ENCODE peak calls at places on chromosomes 2 and 18, in six cellular contexts. One of them, this sample, is unnamed.

GRCh38 chr2:224796695-224797305 is 80.6 kb upstream of the CCDC195 start:
- DNase-seq in HL-60: no peak
- DNase-seq in cardiac fibroblast: no peak
- DNase-seq in WERI-Rb-1: no peak
- DNase-seq in prostate gland: no peak
- DNase-seq in IMR-90: no peak
- DNase-seq in this sample: no peak

GRCh38 chr2:23697676-23698075 is 229.2 kb downstream of the ATAD2B start:
- DNase-seq in cardiac fibroblast: peak
- DNase-seq in prostate gland: no peak
- DNase-seq in WERI-Rb-1: no peak
- DNase-seq in IMR-90: peak
- DNase-seq in HL-60: no peak
- DNase-seq in this sample: peak

GRCh38 chr2:60550151-60550983 is 3.1 kb downstream of the BCL11A start:
- DNase-seq in IMR-90: peak
- DNase-seq in cardiac fibroblast: peak
- DNase-seq in prostate gland: peak
- DNase-seq in WERI-Rb-1: peak
- DNase-seq in HL-60: peak
- DNase-seq in this sample: peak

GRCh38 chr2:70957838-70958237 is 20.6 kb upstream of the ANKRD53 start:
- DNase-seq in WERI-Rb-1: no peak
- DNase-seq in cardiac fibroblast: no peak
- DNase-seq in HL-60: no peak
- DNase-seq in prostate gland: no peak
- DNase-seq in IMR-90: no peak
- DNase-seq in this sample: no peak

GRCh38 chr2:240567137-240567871 is 980 bp upstream of the RNPEPL1 start:
- DNase-seq in WERI-Rb-1: peak
- DNase-seq in prostate gland: no peak
- DNase-seq in HL-60: no peak
- DNase-seq in cardiac fibroblast: no peak
- DNase-seq in IMR-90: no peak
- DNase-seq in this sample: no peak

GRCh38 chr2:6780765-6781274 is 84.9 kb downstream of the CMPK2 start:
- DNase-seq in HL-60: peak
- DNase-seq in WERI-Rb-1: no peak
- DNase-seq in IMR-90: peak
- DNase-seq in cardiac fibroblast: peak
- DNase-seq in prostate gland: no peak
- DNase-seq in this sample: no peak

GRCh38 chr2:221097568-221097915 is 474.6 kb downstream of the EPHA4 start:
- DNase-seq in WERI-Rb-1: peak
- DNase-seq in cardiac fibroblast: no peak
- DNase-seq in IMR-90: peak
- DNase-seq in prostate gland: no peak
- DNase-seq in HL-60: no peak
- DNase-seq in this sample: peak

GRCh38 chr2:197909377-197909776 is 105.0 kb downstream of the PLCL1 start:
- DNase-seq in prostate gland: no peak
- DNase-seq in cardiac fibroblast: peak
- DNase-seq in IMR-90: peak
- DNase-seq in WERI-Rb-1: peak
- DNase-seq in HL-60: no peak
- DNase-seq in this sample: peak

GRCh38 chr2:75431757-75432156 is 129.0 kb downstream of the EVA1A start:
- DNase-seq in WERI-Rb-1: no peak
- DNase-seq in prostate gland: no peak
- DNase-seq in HL-60: no peak
- DNase-seq in cardiac fibroblast: no peak
- DNase-seq in IMR-90: no peak
- DNase-seq in this sample: no peak

GRCh38 chr2:52510432-52510831 is 1257.2 kb upstream of the CHAC2 start:
- DNase-seq in WERI-Rb-1: no peak
- DNase-seq in HL-60: no peak
- DNase-seq in cardiac fibroblast: no peak
- DNase-seq in IMR-90: peak
- DNase-seq in prostate gland: no peak
- DNase-seq in this sample: no peak

GRCh38 chr2:129010262-129010661 is 691.6 kb upstream of the HS6ST1 start:
- DNase-seq in prostate gland: no peak
- DNase-seq in WERI-Rb-1: no peak
- DNase-seq in cardiac fibroblast: no peak
- DNase-seq in HL-60: no peak
- DNase-seq in IMR-90: no peak
- DNase-seq in this sample: no peak

GRCh38 chr2:66584011-66584410 is 149.1 kb downstream of the MEIS1 start:
- DNase-seq in IMR-90: no peak
- DNase-seq in cardiac fibroblast: no peak
- DNase-seq in HL-60: no peak
- DNase-seq in prostate gland: no peak
- DNase-seq in WERI-Rb-1: no peak
- DNase-seq in this sample: no peak

GRCh38 chr2:32627441-32627900 is 379 bp upstream of the TTC27 start:
- DNase-seq in prostate gland: peak
- DNase-seq in cardiac fibroblast: peak
- DNase-seq in WERI-Rb-1: peak
- DNase-seq in HL-60: no peak
- DNase-seq in IMR-90: peak
- DNase-seq in this sample: peak

GRCh38 chr2:62968668-62969067 is 82.0 kb upstream of the OTX1 start:
- DNase-seq in cardiac fibroblast: no peak
- DNase-seq in HL-60: no peak
- DNase-seq in IMR-90: no peak
- DNase-seq in WERI-Rb-1: no peak
- DNase-seq in prostate gland: no peak
- DNase-seq in this sample: no peak

GRCh38 chr2:7819316-7819715 is 862.5 kb upstream of the ID2 start:
- DNase-seq in IMR-90: no peak
- DNase-seq in cardiac fibroblast: no peak
- DNase-seq in prostate gland: no peak
- DNase-seq in HL-60: no peak
- DNase-seq in WERI-Rb-1: no peak
- DNase-seq in this sample: no peak

GRCh38 chr18:45738660-45739059 is 14.7 kb downstream of the SLC14A1 start:
- DNase-seq in prostate gland: no peak
- DNase-seq in IMR-90: no peak
- DNase-seq in cardiac fibroblast: no peak
- DNase-seq in HL-60: no peak
- DNase-seq in WERI-Rb-1: peak
- DNase-seq in this sample: no peak

GRCh38 chr2:110657721-110658305 is 20.1 kb downstream of the BUB1 start:
- DNase-seq in WERI-Rb-1: no peak
- DNase-seq in cardiac fibroblast: no peak
- DNase-seq in IMR-90: no peak
- DNase-seq in prostate gland: no peak
- DNase-seq in HL-60: no peak
- DNase-seq in this sample: no peak

DNA sequence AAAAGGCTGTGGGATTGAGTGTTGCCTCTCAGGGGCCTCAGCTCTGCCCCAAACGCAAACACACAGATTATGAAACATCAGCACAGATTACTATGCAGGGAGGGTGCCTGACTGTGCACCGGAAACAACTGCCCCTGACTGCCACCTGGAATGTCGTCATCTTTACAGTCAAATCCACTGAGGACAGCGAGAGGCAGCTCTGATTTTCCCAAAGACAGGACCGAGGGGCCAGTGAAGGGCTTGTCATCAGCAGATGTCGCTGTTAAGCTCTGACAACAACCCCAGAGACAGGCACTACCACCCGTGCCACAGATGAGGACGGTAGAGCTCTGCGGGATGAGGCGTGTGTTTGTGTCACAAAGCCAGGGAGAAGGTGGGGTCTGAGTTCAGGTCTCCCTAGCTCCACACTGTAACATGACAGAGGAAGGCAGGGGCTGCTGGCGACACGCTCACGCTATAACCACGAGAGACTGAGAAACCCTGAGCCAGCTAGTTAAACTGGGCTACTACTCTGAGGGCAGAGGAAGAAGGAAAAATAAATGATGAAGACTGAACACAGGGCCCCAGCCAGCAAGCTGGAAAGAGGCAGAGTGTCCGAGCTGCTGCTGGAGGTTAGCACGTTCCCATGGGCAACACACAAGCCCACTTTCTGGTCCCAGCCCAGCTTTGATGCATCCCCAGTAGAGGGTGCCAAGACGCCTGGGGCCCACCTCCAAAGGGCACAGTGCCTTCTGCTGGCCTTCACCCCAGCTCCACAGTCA is 47.0 kb downstream of the PARD6G start:
- DNase-seq in prostate gland: no peak
- DNase-seq in WERI-Rb-1: peak
- DNase-seq in HL-60: no peak
- DNase-seq in cardiac fibroblast: no peak
- DNase-seq in IMR-90: peak
- DNase-seq in this sample: no peak
- TF ChIP-seq CTCF in prostate gland: no peak
- TF ChIP-seq CTCF in WERI-Rb-1: peak
- TF ChIP-seq CTCF in HL-60: no peak
- TF ChIP-seq CTCF in cardiac fibroblast: no peak
- TF ChIP-seq CTCF in IMR-90: peak
- TF ChIP-seq CTCF in this sample: no peak

GRCh38 chr18:47032945-47033344 is 2.5 kb downstream of the ELOA2 start:
- DNase-seq in HL-60: no peak
- DNase-seq in IMR-90: no peak
- DNase-seq in prostate gland: no peak
- DNase-seq in cardiac fibroblast: no peak
- DNase-seq in WERI-Rb-1: no peak
- DNase-seq in this sample: no peak

GRCh38 chr18:47036927-47037605 is 1.6 kb upstream of the ELOA2 start:
- DNase-seq in prostate gland: no peak
- DNase-seq in WERI-Rb-1: no peak
- DNase-seq in cardiac fibroblast: no peak
- DNase-seq in HL-60: no peak
- DNase-seq in IMR-90: no peak
- DNase-seq in this sample: no peak

GRCh38 chr18:47040982-47041381 is 5.6 kb upstream of the ELOA2 start:
- DNase-seq in WERI-Rb-1: no peak
- DNase-seq in cardiac fibroblast: no peak
- DNase-seq in IMR-90: no peak
- DNase-seq in HL-60: no peak
- DNase-seq in prostate gland: no peak
- DNase-seq in this sample: no peak

GRCh38 chr18:47035156-47035671 is at the start of gene ELOA2:
- DNase-seq in prostate gland: no peak
- DNase-seq in IMR-90: no peak
- DNase-seq in WERI-Rb-1: no peak
- DNase-seq in cardiac fibroblast: no peak
- DNase-seq in HL-60: no peak
- DNase-seq in this sample: no peak

DNA sequence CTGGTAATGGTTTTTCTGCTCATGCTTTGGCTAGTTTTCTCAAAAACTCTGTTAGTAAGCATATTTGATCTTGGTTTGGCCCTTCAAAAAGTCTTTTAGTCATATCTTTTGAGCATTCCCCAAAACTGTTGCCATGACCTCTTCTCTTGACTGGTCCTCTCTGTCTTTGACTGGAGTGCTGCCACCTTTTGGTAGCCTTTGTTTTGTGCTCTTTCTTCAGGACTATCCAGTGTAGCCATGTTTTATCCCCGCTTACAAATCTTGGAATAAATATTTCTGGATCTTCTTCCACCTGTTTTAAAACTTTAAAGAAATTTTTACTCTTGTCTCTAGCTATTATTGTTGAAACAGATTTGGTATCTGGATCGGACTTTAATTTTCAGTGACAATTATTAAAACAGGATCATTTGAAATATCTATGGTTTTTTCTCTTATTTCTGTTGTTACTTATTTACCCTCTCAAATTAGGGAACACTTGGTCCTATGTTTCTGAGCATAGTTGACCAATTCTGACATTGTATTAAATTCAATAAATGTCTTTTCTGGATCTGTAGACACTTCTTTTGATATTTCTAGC is 965 bp upstream of the ELOA2 start:
- DNase-seq in cardiac fibroblast: peak
- DNase-seq in HL-60: no peak
- DNase-seq in IMR-90: peak
- DNase-seq in prostate gland: no peak
- DNase-seq in WERI-Rb-1: peak
- DNase-seq in this sample: peak
- TF ChIP-seq CTCF in cardiac fibroblast: peak
- TF ChIP-seq CTCF in HL-60: peak
- TF ChIP-seq CTCF in IMR-90: peak
- TF ChIP-seq CTCF in prostate gland: no peak
- TF ChIP-seq CTCF in WERI-Rb-1: peak
- TF ChIP-seq CTCF in this sample: peak

GRCh38 chr2:1655461-1655860 is 88.9 kb downstream of the PXDN start:
- DNase-seq in prostate gland: no peak
- DNase-seq in WERI-Rb-1: no peak
- DNase-seq in cardiac fibroblast: no peak
- DNase-seq in IMR-90: no peak
- DNase-seq in HL-60: no peak
- DNase-seq in this sample: no peak
- TF ChIP-seq CTCF in prostate gland: no peak
- TF ChIP-seq CTCF in WERI-Rb-1: no peak
- TF ChIP-seq CTCF in cardiac fibroblast: no peak
- TF ChIP-seq CTCF in IMR-90: no peak
- TF ChIP-seq CTCF in HL-60: no peak
- TF ChIP-seq CTCF in this sample: no peak

GRCh38 chr18:68172842-68173549 is 541.9 kb downstream of the TMX3 start:
- DNase-seq in cardiac fibroblast: no peak
- DNase-seq in IMR-90: no peak
- DNase-seq in prostate gland: no peak
- DNase-seq in HL-60: no peak
- DNase-seq in WERI-Rb-1: no peak
- DNase-seq in this sample: no peak
- TF ChIP-seq CTCF in cardiac fibroblast: no peak
- TF ChIP-seq CTCF in IMR-90: no peak
- TF ChIP-seq CTCF in prostate gland: no peak
- TF ChIP-seq CTCF in HL-60: no peak
- TF ChIP-seq CTCF in WERI-Rb-1: no peak
- TF ChIP-seq CTCF in this sample: no peak

GRCh38 chr2:9556121-9556869 is 665 bp upstream of the ADAM17 start:
- DNase-seq in IMR-90: peak
- DNase-seq in HL-60: no peak
- DNase-seq in WERI-Rb-1: no peak
- DNase-seq in cardiac fibroblast: no peak
- DNase-seq in prostate gland: peak
- DNase-seq in this sample: peak
- TF ChIP-seq CTCF in IMR-90: no peak
- TF ChIP-seq CTCF in HL-60: no peak
- TF ChIP-seq CTCF in WERI-Rb-1: peak
- TF ChIP-seq CTCF in cardiac fibroblast: no peak
- TF ChIP-seq CTCF in prostate gland: no peak
- TF ChIP-seq CTCF in this sample: no peak

GRCh38 chr2:121075006-121075545 is 209.9 kb downstream of the TFCP2L1 start:
- DNase-seq in cardiac fibroblast: peak
- DNase-seq in prostate gland: no peak
- DNase-seq in IMR-90: peak
- DNase-seq in WERI-Rb-1: peak
- DNase-seq in HL-60: no peak
- DNase-seq in this sample: peak
- TF ChIP-seq CTCF in cardiac fibroblast: no peak
- TF ChIP-seq CTCF in prostate gland: no peak
- TF ChIP-seq CTCF in IMR-90: no peak
- TF ChIP-seq CTCF in WERI-Rb-1: no peak
- TF ChIP-seq CTCF in HL-60: no peak
- TF ChIP-seq CTCF in this sample: no peak

GRCh38 chr2:232030229-232030628 is 68.7 kb downstream of the DIS3L2 start:
- DNase-seq in prostate gland: no peak
- DNase-seq in HL-60: no peak
- DNase-seq in cardiac fibroblast: no peak
- DNase-seq in WERI-Rb-1: peak
- DNase-seq in IMR-90: no peak
- DNase-seq in this sample: no peak
- TF ChIP-seq CTCF in prostate gland: no peak
- TF ChIP-seq CTCF in HL-60: peak
- TF ChIP-seq CTCF in cardiac fibroblast: peak
- TF ChIP-seq CTCF in WERI-Rb-1: peak
- TF ChIP-seq CTCF in IMR-90: no peak
- TF ChIP-seq CTCF in this sample: peak